ENCODE peak calls at places on chromosomes 5 and 9, in seven cellular contexts. One of them, this sample, is unnamed.

GRCh38 chr5:170360712-170361501 is 28.3 kb downstream of the KCNMB1 start:
- DNase-seq in PC-3: no peak
- DNase-seq in CD8-positive, alpha-beta T cell: no peak
- DNase-seq in left ventricle myocardium inferior: no peak
- DNase-seq in stomach: no peak
- DNase-seq in body of pancreas: no peak
- DNase-seq in mesendoderm: no peak
- DNase-seq in this sample: no peak

GRCh38 chr9:109255394-109255793 is 65.5 kb downstream of the EPB41L4B start:
- DNase-seq in left ventricle myocardium inferior: no peak
- DNase-seq in CD8-positive, alpha-beta T cell: no peak
- DNase-seq in mesendoderm: no peak
- DNase-seq in body of pancreas: no peak
- DNase-seq in stomach: no peak
- DNase-seq in PC-3: no peak
- DNase-seq in this sample: no peak

GRCh38 chr5:39231705-39232525 is 12.6 kb upstream of the FYB1 start:
- DNase-seq in left ventricle myocardium inferior: no peak
- DNase-seq in body of pancreas: peak; percentile 25
- DNase-seq in mesendoderm: no peak
- DNase-seq in stomach: no peak
- DNase-seq in PC-3: peak; percentile 79
- DNase-seq in CD8-positive, alpha-beta T cell: no peak
- DNase-seq in this sample: no peak

GRCh38 chr5:178537467-178538381 is 52.5 kb downstream of the COL23A1 start:
- DNase-seq in body of pancreas: no peak
- DNase-seq in CD8-positive, alpha-beta T cell: no peak
- DNase-seq in stomach: no peak
- DNase-seq in mesendoderm: peak; percentile 71
- DNase-seq in left ventricle myocardium inferior: no peak
- DNase-seq in PC-3: no peak
- DNase-seq in this sample: no peak

GRCh38 chr5:126511961-126512360 is 83.1 kb downstream of the ALDH7A1 start:
- DNase-seq in PC-3: no peak
- DNase-seq in mesendoderm: no peak
- DNase-seq in left ventricle myocardium inferior: no peak
- DNase-seq in CD8-positive, alpha-beta T cell: no peak
- DNase-seq in stomach: no peak
- DNase-seq in body of pancreas: no peak
- DNase-seq in this sample: no peak

GRCh38 chr9:69818946-69819345 is 1.7 kb upstream of the CFAP95 start:
- DNase-seq in stomach: no peak
- DNase-seq in body of pancreas: no peak
- DNase-seq in mesendoderm: no peak
- DNase-seq in PC-3: no peak
- DNase-seq in left ventricle myocardium inferior: no peak
- DNase-seq in CD8-positive, alpha-beta T cell: no peak
- DNase-seq in this sample: no peak

GRCh38 chr5:58149345-58149744 is 310.5 kb downstream of the PLK2 start:
- DNase-seq in mesendoderm: no peak
- DNase-seq in CD8-positive, alpha-beta T cell: no peak
- DNase-seq in left ventricle myocardium inferior: no peak
- DNase-seq in PC-3: peak; percentile 48
- DNase-seq in stomach: no peak
- DNase-seq in body of pancreas: no peak
- DNase-seq in this sample: no peak

GRCh38 chr5:148725675-148726074 is 71.3 kb upstream of the HTR4 start:
- DNase-seq in stomach: no peak
- DNase-seq in body of pancreas: no peak
- DNase-seq in PC-3: no peak
- DNase-seq in CD8-positive, alpha-beta T cell: no peak
- DNase-seq in left ventricle myocardium inferior: no peak
- DNase-seq in mesendoderm: no peak
- DNase-seq in this sample: no peak

GRCh38 chr9:121895836-121896544 is 197.1 kb downstream of the TTLL11 start:
- DNase-seq in CD8-positive, alpha-beta T cell: no peak
- DNase-seq in PC-3: no peak
- DNase-seq in left ventricle myocardium inferior: peak; percentile 26
- DNase-seq in stomach: peak; percentile 76
- DNase-seq in body of pancreas: peak; percentile 55
- DNase-seq in mesendoderm: peak; percentile 51
- DNase-seq in this sample: peak; percentile 76

GRCh38 chr5:97194366-97194765 is 11.3 kb upstream of the RIOK2 start:
- DNase-seq in CD8-positive, alpha-beta T cell: no peak
- DNase-seq in left ventricle myocardium inferior: no peak
- DNase-seq in mesendoderm: no peak
- DNase-seq in body of pancreas: no peak
- DNase-seq in stomach: no peak
- DNase-seq in PC-3: no peak
- DNase-seq in this sample: no peak

GRCh38 chr9:34633851-34634550 is 3.6 kb downstream of the SIGMAR1 start:
- DNase-seq in left ventricle myocardium inferior: peak; percentile 53
- DNase-seq in CD8-positive, alpha-beta T cell: peak; percentile 79
- DNase-seq in PC-3: peak; percentile 56
- DNase-seq in mesendoderm: peak; percentile 80
- DNase-seq in stomach: peak; percentile 65
- DNase-seq in body of pancreas: peak; percentile 69
- DNase-seq in this sample: peak; percentile 79

GRCh38 chr9:111037744-111038335 is 430 bp downstream of the LPAR1 start:
- DNase-seq in left ventricle myocardium inferior: peak; percentile 21
- DNase-seq in body of pancreas: peak; percentile 45
- DNase-seq in PC-3: peak; percentile 42
- DNase-seq in stomach: peak; percentile 40
- DNase-seq in CD8-positive, alpha-beta T cell: no peak
- DNase-seq in mesendoderm: peak; percentile 80
- DNase-seq in this sample: peak; percentile 76

GRCh38 chr5:137666109-137666850 is 69.6 kb downstream of the KLHL3 start:
- DNase-seq in left ventricle myocardium inferior: no peak
- DNase-seq in PC-3: peak; percentile 41
- DNase-seq in mesendoderm: no peak
- DNase-seq in CD8-positive, alpha-beta T cell: peak; percentile 25
- DNase-seq in body of pancreas: peak; percentile 70
- DNase-seq in stomach: peak; percentile 35
- DNase-seq in this sample: no peak

GRCh38 chr9:105216440-105217178 is 27.8 kb upstream of the SLC44A1 start:
- DNase-seq in CD8-positive, alpha-beta T cell: no peak
- DNase-seq in body of pancreas: no peak
- DNase-seq in left ventricle myocardium inferior: peak; percentile 26
- DNase-seq in stomach: peak; percentile 45
- DNase-seq in PC-3: no peak
- DNase-seq in mesendoderm: no peak
- DNase-seq in this sample: no peak

GRCh38 chr5:68949256-68949655 is 144.6 kb upstream of the SLC30A5 start:
- DNase-seq in mesendoderm: peak; percentile 29
- DNase-seq in PC-3: no peak
- DNase-seq in left ventricle myocardium inferior: no peak
- DNase-seq in CD8-positive, alpha-beta T cell: no peak
- DNase-seq in stomach: no peak
- DNase-seq in body of pancreas: no peak
- DNase-seq in this sample: no peak

GRCh38 chr9:37343724-37344123 is 78.8 kb upstream of the GRHPR start:
- DNase-seq in PC-3: no peak
- DNase-seq in mesendoderm: no peak
- DNase-seq in body of pancreas: no peak
- DNase-seq in stomach: no peak
- DNase-seq in left ventricle myocardium inferior: no peak
- DNase-seq in CD8-positive, alpha-beta T cell: no peak
- DNase-seq in this sample: no peak

GRCh38 chr9:36401179-36401740 is 1.2 kb upstream of the RNF38 start:
- DNase-seq in stomach: peak; percentile 73
- DNase-seq in mesendoderm: peak; percentile 83
- DNase-seq in CD8-positive, alpha-beta T cell: no peak
- DNase-seq in body of pancreas: peak; percentile 82
- DNase-seq in left ventricle myocardium inferior: no peak
- DNase-seq in PC-3: peak; percentile 69
- DNase-seq in this sample: no peak

GRCh38 chr9:31166516-31166915 is 1217.9 kb upstream of the ACO1 start:
- DNase-seq in PC-3: no peak
- DNase-seq in mesendoderm: no peak
- DNase-seq in left ventricle myocardium inferior: no peak
- DNase-seq in body of pancreas: no peak
- DNase-seq in CD8-positive, alpha-beta T cell: no peak
- DNase-seq in stomach: no peak
- DNase-seq in this sample: no peak

GRCh38 chr9:34507966-34508365 is 14.8 kb downstream of the ENHO start:
- DNase-seq in CD8-positive, alpha-beta T cell: no peak
- DNase-seq in stomach: no peak
- DNase-seq in left ventricle myocardium inferior: no peak
- DNase-seq in mesendoderm: no peak
- DNase-seq in PC-3: no peak
- DNase-seq in body of pancreas: no peak
- DNase-seq in this sample: peak; percentile 17

GRCh38 chr9:4862506-4863250 is 69.9 kb downstream of the RCL1 start:
- DNase-seq in left ventricle myocardium inferior: no peak
- DNase-seq in body of pancreas: peak; percentile 25
- DNase-seq in PC-3: no peak
- DNase-seq in stomach: no peak
- DNase-seq in CD8-positive, alpha-beta T cell: no peak
- DNase-seq in mesendoderm: peak; percentile 14
- DNase-seq in this sample: peak; percentile 66

GRCh38 chr5:38534122-38534408 is 22.4 kb downstream of the LIFR start:
- DNase-seq in left ventricle myocardium inferior: no peak
- DNase-seq in mesendoderm: no peak
- DNase-seq in body of pancreas: no peak
- DNase-seq in PC-3: no peak
- DNase-seq in stomach: no peak
- DNase-seq in CD8-positive, alpha-beta T cell: no peak
- DNase-seq in this sample: no peak

GRCh38 chr5:62722360-62722759 is 143.7 kb downstream of the LRRC70 start:
- DNase-seq in CD8-positive, alpha-beta T cell: no peak
- DNase-seq in left ventricle myocardium inferior: no peak
- DNase-seq in mesendoderm: peak; percentile 32
- DNase-seq in body of pancreas: no peak
- DNase-seq in PC-3: no peak
- DNase-seq in stomach: no peak
- DNase-seq in this sample: no peak

DNA sequence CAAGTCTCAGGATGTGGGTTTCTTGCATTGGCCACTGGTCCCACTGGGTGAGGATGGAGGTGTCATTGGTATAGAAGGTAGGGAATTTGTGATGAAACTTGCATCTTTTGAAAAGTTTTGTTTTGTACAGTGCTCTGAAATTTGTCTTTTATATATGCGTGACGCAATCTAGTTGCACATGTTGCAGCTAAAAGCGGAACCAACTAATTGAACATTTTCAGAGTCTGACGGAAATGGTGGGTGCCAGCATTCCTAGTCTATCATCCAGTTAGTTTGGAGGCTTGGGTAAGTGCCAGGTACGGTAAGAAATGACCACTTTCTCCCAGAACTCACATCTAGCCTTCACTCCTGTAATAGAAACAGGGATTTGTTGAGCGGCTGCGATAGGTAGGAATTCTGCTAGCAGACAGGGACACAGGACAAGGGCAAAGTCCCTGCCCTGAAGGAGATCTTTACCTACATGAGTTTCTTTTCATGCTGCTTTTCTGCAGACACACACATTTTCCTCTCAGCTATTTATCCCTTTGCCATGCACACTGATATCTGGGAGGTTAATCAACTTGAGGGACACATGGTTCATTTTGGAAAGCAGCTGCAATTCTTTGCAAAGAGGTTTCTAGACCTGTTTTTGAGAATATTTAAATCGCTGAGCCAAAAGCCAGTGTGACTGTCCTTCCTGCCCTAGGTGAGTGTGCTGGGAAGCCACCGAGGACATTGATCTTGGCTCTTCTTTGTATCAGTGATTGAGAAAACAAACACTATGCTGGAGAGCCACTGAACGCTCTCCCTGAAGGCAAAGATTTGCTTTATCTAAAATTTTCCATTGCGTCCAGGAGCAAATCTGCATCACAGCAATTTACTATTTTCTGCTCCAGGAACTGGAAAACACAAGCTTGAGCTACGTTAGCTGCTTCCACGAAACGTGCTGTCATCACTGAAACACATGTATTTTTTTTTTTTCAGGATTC is 89.7 kb downstream of the DAP start:
- DNase-seq in left ventricle myocardium inferior: no peak
- DNase-seq in body of pancreas: no peak
- DNase-seq in CD8-positive, alpha-beta T cell: no peak
- DNase-seq in mesendoderm: no peak
- DNase-seq in stomach: no peak
- DNase-seq in PC-3: no peak
- DNase-seq in this sample: no peak
- H3K4me3 ChIP-seq in left ventricle myocardium inferior: no peak overlapping the region
- H3K4me3 ChIP-seq in body of pancreas: no peak overlapping the region
- H3K4me3 ChIP-seq in CD8-positive, alpha-beta T cell: no peak overlapping the region
- H3K4me3 ChIP-seq in mesendoderm: no peak overlapping the region
- H3K4me3 ChIP-seq in stomach: no peak overlapping the region
- H3K4me3 ChIP-seq in PC-3: no peak overlapping the region
- H3K4me3 ChIP-seq in this sample: no peak overlapping the region

GRCh38 chr9:106722051-106722753 is 140.8 kb upstream of the ZNF462 start:
- DNase-seq in body of pancreas: no peak
- DNase-seq in stomach: no peak
- DNase-seq in CD8-positive, alpha-beta T cell: no peak
- DNase-seq in left ventricle myocardium inferior: no peak
- DNase-seq in PC-3: no peak
- DNase-seq in mesendoderm: no peak
- DNase-seq in this sample: no peak

GRCh38 chr9:106713206-106713605 is 149.8 kb upstream of the ZNF462 start:
- DNase-seq in PC-3: no peak
- DNase-seq in mesendoderm: no peak
- DNase-seq in CD8-positive, alpha-beta T cell: no peak
- DNase-seq in body of pancreas: no peak
- DNase-seq in stomach: no peak
- DNase-seq in left ventricle myocardium inferior: no peak
- DNase-seq in this sample: no peak

GRCh38 chr9:106716820-106717219 is 146.1 kb upstream of the ZNF462 start:
- DNase-seq in PC-3: peak; percentile 68
- DNase-seq in body of pancreas: no peak
- DNase-seq in CD8-positive, alpha-beta T cell: no peak
- DNase-seq in mesendoderm: no peak
- DNase-seq in left ventricle myocardium inferior: no peak
- DNase-seq in stomach: no peak
- DNase-seq in this sample: no peak

GRCh38 chr9:106718996-106719395 is 144.0 kb upstream of the ZNF462 start:
- DNase-seq in mesendoderm: no peak
- DNase-seq in stomach: no peak
- DNase-seq in CD8-positive, alpha-beta T cell: no peak
- DNase-seq in body of pancreas: no peak
- DNase-seq in left ventricle myocardium inferior: no peak
- DNase-seq in PC-3: peak; percentile 40
- DNase-seq in this sample: no peak

GRCh38 chr9:106717686-106718085 is 145.3 kb upstream of the ZNF462 start:
- DNase-seq in CD8-positive, alpha-beta T cell: no peak
- DNase-seq in mesendoderm: peak; percentile 75
- DNase-seq in left ventricle myocardium inferior: no peak
- DNase-seq in PC-3: peak; percentile 78
- DNase-seq in stomach: no peak
- DNase-seq in body of pancreas: peak; percentile 33
- DNase-seq in this sample: no peak
- H3K4me3 ChIP-seq in CD8-positive, alpha-beta T cell: no peak overlapping the region
- H3K4me3 ChIP-seq in mesendoderm: no peak overlapping the region
- H3K4me3 ChIP-seq in left ventricle myocardium inferior: no peak overlapping the region
- H3K4me3 ChIP-seq in PC-3: peak overlapping the region; percentile 24
- H3K4me3 ChIP-seq in stomach: no peak overlapping the region
- H3K4me3 ChIP-seq in body of pancreas: no peak overlapping the region
- H3K4me3 ChIP-seq in this sample: no peak overlapping the region

GRCh38 chr9:134434896-134435506 is 108.7 kb downstream of the RXRA start:
- DNase-seq in body of pancreas: peak; percentile 99
- DNase-seq in left ventricle myocardium inferior: peak; percentile 97
- DNase-seq in CD8-positive, alpha-beta T cell: no peak
- DNase-seq in mesendoderm: no peak
- DNase-seq in PC-3: peak; percentile 59
- DNase-seq in stomach: peak; percentile 98
- DNase-seq in this sample: peak; percentile 99
- H3K4me3 ChIP-seq in body of pancreas: no peak overlapping the region
- H3K4me3 ChIP-seq in left ventricle myocardium inferior: peak overlapping the region; percentile 45
- H3K4me3 ChIP-seq in CD8-positive, alpha-beta T cell: no peak overlapping the region
- H3K4me3 ChIP-seq in mesendoderm: no peak overlapping the region
- H3K4me3 ChIP-seq in PC-3: no peak overlapping the region
- H3K4me3 ChIP-seq in stomach: no peak overlapping the region
- H3K4me3 ChIP-seq in this sample: peak overlapping the region; percentile 24

GRCh38 chr5:42951847-42952411 is 88.2 kb downstream of the ANXA2R start:
- DNase-seq in mesendoderm: no peak
- DNase-seq in stomach: peak; percentile 31
- DNase-seq in PC-3: no peak
- DNase-seq in CD8-positive, alpha-beta T cell: peak; percentile 65
- DNase-seq in body of pancreas: no peak
- DNase-seq in left ventricle myocardium inferior: no peak
- DNase-seq in this sample: no peak
- H3K4me3 ChIP-seq in mesendoderm: no peak overlapping the region
- H3K4me3 ChIP-seq in stomach: peak overlapping the region; percentile 55
- H3K4me3 ChIP-seq in PC-3: peak overlapping the region; percentile 64
- H3K4me3 ChIP-seq in CD8-positive, alpha-beta T cell: peak overlapping the region; percentile 72
- H3K4me3 ChIP-seq in body of pancreas: no peak overlapping the region
- H3K4me3 ChIP-seq in left ventricle myocardium inferior: peak overlapping the region; percentile 71
- H3K4me3 ChIP-seq in this sample: peak overlapping the region; percentile 38